ENCODE peak calls at places on chromosomes 6 and 20, in six cellular contexts. Y is HCT116, Z is trophoblast cell, W is neural progenitor cell, I is lung, H is GM23248. O is an unnamed sample.

GRCh38 chr20:1041845-1042390 is 39.8 kb upstream of the RSPO4 start:
- DNase-seq in Z (no peak), W (no peak), Y (no peak), I (no peak), H (no peak), O (no peak)

GRCh38 chr6:7058250-7058923 is 49.4 kb upstream of the RREB1 start:
- DNase-seq in W (no peak), H (peak; percentile 95), Y (peak; percentile 97), I (peak; percentile 86), Z (peak; percentile 24), O (peak; percentile 47)

GRCh38 chr6:97052152-97052787 is 127.7 kb downstream of the KLHL32 start:
- DNase-seq in Z (no peak), Y (no peak), I (no peak), H (no peak), W (no peak), O (no peak)

GRCh38 chr20:31829731-31830130 is 10.6 kb downstream of the MYLK2 start:
- DNase-seq in Z (no peak), H (no peak), I (no peak), Y (no peak), W (no peak), O (no peak)

GRCh38 chr6:119176445-119176844 is 98.0 kb upstream of the FAM184A start:
- DNase-seq in I (no peak), W (no peak), Y (no peak), Z (no peak), H (no peak), O (no peak)

GRCh38 chr6:81362246-81362645 is 390.2 kb downstream of the TENT5A start:
- DNase-seq in W (no peak), Z (no peak), Y (no peak), I (no peak), H (peak; percentile 45), O (no peak)

GRCh38 chr20:20134941-20135572 is 82.7 kb downstream of the CFAP61 start:
- DNase-seq in H (no peak), I (no peak), Y (no peak), W (no peak), Z (no peak), O (no peak)

GRCh38 chr6:88629838-88630462 is 333.5 kb downstream of the RNGTT start:
- DNase-seq in Y (no peak), H (no peak), W (peak; percentile 79), I (no peak), Z (no peak), O (no peak)

GRCh38 chr20:10919549-10920140 is 245.8 kb upstream of the JAG1 start:
- DNase-seq in Z (no peak), H (peak; percentile 79), I (no peak), W (no peak), Y (no peak), O (peak; percentile 23)

GRCh38 chr6:157561929-157562810 is 181.2 kb downstream of the ZDHHC14 start:
- DNase-seq in Z (no peak), I (no peak), Y (no peak), W (no peak), H (no peak), O (no peak)

GRCh38 chr20:325889-326644 is 715 bp downstream of the SOX12 start:
- DNase-seq in Z (peak; percentile 31), W (peak; percentile 92), Y (no peak), H (peak; percentile 84), I (peak; percentile 55), O (peak; percentile 74)

GRCh38 chr6:8180327-8181161 is 78.2 kb upstream of the EEF1E1 start:
- DNase-seq in H (peak; percentile 70), Y (no peak), Z (no peak), W (peak; percentile 83), I (no peak), O (no peak)

GRCh38 chr6:109008951-109009760 is 85.5 kb downstream of the SESN1 start:
- DNase-seq in I (peak; percentile 93), Y (peak; percentile 47), W (peak; percentile 98), H (peak; percentile 98), Z (peak; percentile 89), O (peak; percentile 96)

GRCh38 chr6:122222761-122223160 is 176.7 kb upstream of the HSF2 start:
- DNase-seq in W (no peak), Y (no peak), I (no peak), H (no peak), Z (peak; percentile 26), O (no peak)

GRCh38 chr20:1894951-1895673 is at the start of gene SIRPA:
- DNase-seq in Y (no peak), I (peak; percentile 46), W (peak; percentile 66), H (peak; percentile 88), Z (no peak), O (peak; percentile 80)

GRCh38 chr6:83860347-83860731 is 850 bp downstream of the CYB5R4 start:
- DNase-seq in W (no peak), Y (no peak), Z (no peak), I (no peak), H (no peak), O (no peak)

GRCh38 chr6:90722648-90723047 is 135.8 kb upstream of the MAP3K7 start:
- DNase-seq in W (no peak), I (no peak), H (no peak), Y (no peak), Z (no peak), O (no peak)

GRCh38 chr6:165220030-165220429 is 89.4 kb downstream of the C6orf118 start:
- DNase-seq in Y (no peak), W (no peak), H (no peak), Z (no peak), I (no peak), O (no peak)

GRCh38 chr6:66226099-66226498 is 519.1 kb upstream of the EYS start:
- DNase-seq in H (peak; percentile 2), Z (no peak), I (no peak), Y (no peak), W (no peak), O (no peak)

GRCh38 chr6:158018851-158019361 is 37.2 kb downstream of the SYNJ2 start:
- DNase-seq in Y (no peak), W (no peak), I (no peak), H (peak; percentile 53), Z (peak; percentile 69), O (peak; percentile 79)

GRCh38 chr20:49990310-49990720 is 7.5 kb downstream of the SNAI1 start:
- DNase-seq in W (peak; percentile 31), H (peak; percentile 71), Y (no peak), I (no peak), Z (peak; percentile 18), O (no peak)

GRCh38 chr6:146123611-146124010 is 94.7 kb downstream of the GRM1 start:
- DNase-seq in Z (no peak), I (no peak), H (no peak), Y (no peak), W (no peak), O (no peak)

GRCh38 chr6:11710221-11710836 is 68.3 kb downstream of the ADTRP start:
- DNase-seq in W (no peak), H (no peak), Z (no peak), I (no peak), Y (no peak), O (no peak)

GRCh38 chr20:29408034-29408695 is 1849.3 kb upstream of the DEFB115 start:
- DNase-seq in H (no peak), Y (no peak), W (no peak), I (no peak), Z (no peak), O (no peak)

GRCh38 chr6:130473886-130474285 is 108.1 kb downstream of the TMEM200A start:
- DNase-seq in H (peak; percentile 94), W (no peak), I (no peak), Y (no peak), Z (peak; percentile 67), O (no peak)

GRCh38 chr6:68651018-68651985 is 16.2 kb downstream of the ADGRB3 start:
- DNase-seq in Y (no peak), I (no peak), W (no peak), H (no peak), Z (no peak), O (no peak)

GRCh38 chr6:12020187-12020791 is 8.2 kb downstream of the HIVEP1 start:
- DNase-seq in H (no peak), Y (no peak), I (no peak), W (no peak), Z (no peak), O (no peak)

GRCh38 chr6:38420207-38420606 is 219.5 kb downstream of the BTBD9 start:
- DNase-seq in H (peak; percentile 35), Y (no peak), Z (no peak), W (no peak), I (no peak), O (no peak)

GRCh38 chr20:13960525-13960924 is 29.9 kb downstream of the SEL1L2 start:
- DNase-seq in H (no peak), Y (no peak), Z (no peak), I (no peak), W (no peak), O (no peak)

GRCh38 chr6:36546664-36546957 is 668 bp downstream of the STK38 start:
- DNase-seq in Y (no peak), I (no peak), H (no peak), Z (no peak), W (no peak), O (no peak)

GRCh38 chr6:36547646-36548400 is 544 bp upstream of the STK38 start:
- DNase-seq in Z (no peak), Y (no peak), W (no peak), H (no peak), I (no peak), O (peak; percentile 23)

GRCh38 chr6:36546958-36547645 is at the start of gene STK38:
- DNase-seq in H (peak; percentile 94), I (peak; percentile 92), W (peak; percentile 95), Z (peak; percentile 82), Y (peak; percentile 65), O (peak; percentile 92)

GRCh38 chr6:36548401-36548743 is 1.1 kb upstream of the STK38 start:
- DNase-seq in Y (no peak), Z (no peak), I (no peak), W (no peak), H (no peak), O (no peak)

GRCh38 chr6:36550473-36551000 is 3.3 kb upstream of the STK38 start:
- DNase-seq in Y (no peak), W (no peak), Z (no peak), I (no peak), H (no peak), O (no peak)
- H3K4me1 ChIP-seq in Y (peaks cover 9% of the 10 kb centered on the region), W (peaks cover 10% of the 10 kb centered on the region), Z (no peaks in the 10 kb centered on the region), I (no peaks in the 10 kb centered on the region), H (peaks cover 13% of the 10 kb centered on the region), O (peaks cover 8% of the 10 kb centered on the region)

DNA sequence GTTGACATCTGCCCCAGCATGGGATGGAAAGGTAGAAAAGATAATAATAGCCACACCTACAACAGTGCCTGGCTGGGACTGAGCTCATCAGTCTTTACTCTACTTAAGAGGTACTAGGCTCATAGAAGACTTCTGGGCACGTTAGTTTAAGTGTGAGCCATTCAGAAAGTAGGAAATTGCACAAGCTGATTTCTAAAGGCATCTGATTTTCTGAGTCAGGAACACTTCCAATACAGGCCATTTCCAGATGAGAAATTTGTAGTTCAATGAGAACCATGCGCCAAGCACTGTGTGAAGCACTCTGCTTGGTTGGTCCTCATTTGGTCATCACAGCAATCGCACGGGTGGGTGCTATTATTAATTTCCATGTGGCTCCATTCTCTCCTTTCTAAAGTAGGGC is 42.3 kb downstream of the MOCS1 start:
- DNase-seq in Z (no peak), Y (no peak), I (no peak), W (no peak), H (peak; percentile 59), O (no peak)
- H3K4me1 ChIP-seq in Z (peaks cover 12% of the 10 kb centered on the region), Y (no peaks in the 10 kb centered on the region), I (peaks cover 12% of the 10 kb centered on the region), W (no peaks in the 10 kb centered on the region), H (peaks cover 14% of the 10 kb centered on the region), O (no peaks in the 10 kb centered on the region)

GRCh38 chr20:36546111-36546736 is 4.9 kb downstream of the MYL9 start:
- DNase-seq in H (no peak), Y (no peak), I (no peak), W (no peak), Z (no peak), O (no peak)
- H3K4me1 ChIP-seq in H (peaks cover 22% of the 10 kb centered on the region), Y (no peaks in the 10 kb centered on the region), I (peaks cover 25% of the 10 kb centered on the region), W (peaks cover 13% of the 10 kb centered on the region), Z (peaks cover 22% of the 10 kb centered on the region), O (peaks cover 64% of the 10 kb centered on the region)

GRCh38 chr6:111207141-111207858 is 120.0 kb downstream of the SLC16A10 start:
- DNase-seq in Y (no peak), W (no peak), Z (peak; percentile 40), I (no peak), H (peak; percentile 33), O (no peak)
- H3K4me1 ChIP-seq in Y (no peaks in the 10 kb centered on the region), W (peaks cover 5% of the 10 kb centered on the region), Z (no peaks in the 10 kb centered on the region), I (no peaks in the 10 kb centered on the region), H (no peaks in the 10 kb centered on the region), O (no peaks in the 10 kb centered on the region)

O was measured in adrenal gland.